ENCODE peak calls at places on chromosomes 3 and 15, in six cellular contexts. T is HepG2, B is sigmoid colon, C is HCT116, A is right lobe of liver, O is endothelial cell of umbilical vein. S is an unnamed sample.

GRCh38 chr3:161096771-161097367 is 8.3 kb downstream of the B3GALNT1 start:
- DNase-seq in T (peak), B (no peak), C (no peak), A (no peak), O (peak), S (no peak)

GRCh38 chr15:84604804-84605203 is 4.0 kb downstream of the ZSCAN2 start:
- DNase-seq in T (no peak), B (no peak), C (no peak), A (no peak), O (no peak), S (no peak)

GRCh38 chr3:193641376-193641775 is 48.4 kb downstream of the OPA1 start:
- DNase-seq in T (no peak), B (no peak), C (no peak), A (no peak), O (no peak), S (no peak)

GRCh38 chr15:73695773-73696640 is 11.8 kb downstream of the CD276 start:
- DNase-seq in T (no peak), B (peak), C (no peak), A (no peak), O (no peak), S (no peak)

GRCh38 chr3:62027231-62027630 is 346.1 kb downstream of the FEZF2 start:
- DNase-seq in T (no peak), B (no peak), C (no peak), A (no peak), O (no peak), S (no peak)

GRCh38 chr3:14440531-14441239 is 38.3 kb downstream of the SLC6A6 start:
- DNase-seq in T (no peak), B (no peak), C (no peak), A (no peak), O (peak), S (no peak)

GRCh38 chr3:55458398-55458797 is 28.7 kb downstream of the WNT5A start:
- DNase-seq in T (no peak), B (no peak), C (no peak), A (no peak), O (no peak), S (no peak)

GRCh38 chr15:25899870-25900269 is 36.7 kb upstream of the ATP10A start:
- DNase-seq in T (no peak), B (no peak), C (no peak), A (no peak), O (no peak), S (no peak)

GRCh38 chr3:63951492-63951891 is 39.3 kb upstream of the SCAANT1 start:
- DNase-seq in T (no peak), B (no peak), C (no peak), A (no peak), O (no peak), S (no peak)

GRCh38 chr15:30992465-30992864 is 1.0 kb upstream of the MTMR10 start:
- DNase-seq in T (peak), B (no peak), C (no peak), A (no peak), O (no peak), S (no peak)

GRCh38 chr15:30992073-30992363 is 590 bp upstream of the MTMR10 start:
- DNase-seq in T (peak), B (no peak), C (no peak), A (no peak), O (no peak), S (no peak)

GRCh38 chr15:30990036-30990435 is 1.4 kb downstream of the MTMR10 start:
- DNase-seq in T (peak), B (no peak), C (no peak), A (no peak), O (peak), S (peak)

GRCh38 chr15:30990451-30991300 is 752 bp downstream of the MTMR10 start:
- DNase-seq in T (peak), B (no peak), C (no peak), A (no peak), O (peak), S (no peak)

DNA sequence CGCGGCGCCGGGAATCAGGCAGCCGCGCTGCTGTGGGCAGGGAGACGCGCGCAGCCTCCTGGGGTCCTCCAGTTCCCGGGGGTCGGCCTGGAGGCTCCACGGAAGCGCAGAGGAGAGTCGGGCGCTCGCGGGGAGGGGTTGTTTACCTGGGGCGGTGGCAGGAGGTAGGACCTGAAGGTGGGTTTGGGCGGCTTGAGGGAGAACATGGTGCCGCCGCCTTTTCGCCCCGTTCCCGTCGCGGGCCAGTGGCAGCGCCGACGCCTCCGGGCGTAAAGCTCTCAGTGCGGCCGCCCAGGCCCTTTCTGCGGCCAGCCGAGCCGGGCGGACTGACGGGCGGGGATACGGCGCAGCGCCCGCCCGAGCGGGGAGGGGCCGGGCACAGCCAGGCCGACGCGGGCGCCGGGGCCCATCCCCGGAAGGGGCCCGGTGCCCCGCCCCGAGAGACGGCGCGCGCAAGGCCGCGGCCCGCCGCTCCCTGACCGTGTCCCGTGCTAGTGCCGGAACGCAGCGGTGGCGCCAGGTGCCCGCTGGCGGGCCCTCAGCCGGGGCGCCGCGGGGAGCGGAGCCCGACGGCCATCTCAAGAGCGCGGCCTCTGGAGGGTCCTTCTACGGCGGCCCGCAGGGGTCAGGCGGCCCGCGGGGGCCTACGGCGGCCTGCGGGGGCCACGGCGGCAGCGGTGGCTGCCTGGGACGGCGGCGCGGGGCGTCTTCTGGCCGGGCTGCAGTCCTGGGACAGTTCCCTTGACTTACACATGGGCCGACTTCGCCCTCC is at the start of gene MTMR10:
- DNase-seq in T (peak), B (peak), C (peak), A (peak), O (peak), S (peak)
- TF ChIP-seq POLR2A in T (peak), B (peak), C (peak), A (peak), O (peak), S (peak)

GRCh38 chr3:44584646-44585501 is at the start of gene ZNF660:
- DNase-seq in T (peak), B (peak), C (no peak), A (peak), O (peak), S (peak)
- TF ChIP-seq POLR2A in T (peak), B (peak), C (no peak), A (no peak), O (no peak), S (no peak)

GRCh38 chr3:46918202-46918601 is 40.7 kb downstream of the PTH1R start:
- DNase-seq in T (no peak), B (no peak), C (no peak), A (no peak), O (no peak), S (no peak)

GRCh38 chr3:46916799-46917198 is 39.3 kb downstream of the PTH1R start:
- DNase-seq in T (no peak), B (no peak), C (no peak), A (no peak), O (no peak), S (no peak)

GRCh38 chr3:46916278-46916677 is 38.8 kb downstream of the PTH1R start:
- DNase-seq in T (no peak), B (no peak), C (no peak), A (no peak), O (no peak), S (no peak)

GRCh38 chr3:46917257-46917656 is 39.7 kb downstream of the PTH1R start:
- DNase-seq in T (no peak), B (peak), C (no peak), A (no peak), O (no peak), S (no peak)

GRCh38 chr3:46918634-46919033 is 41.1 kb downstream of the PTH1R start:
- DNase-seq in T (no peak), B (peak), C (no peak), A (no peak), O (no peak), S (no peak)
- TF ChIP-seq POLR2A in T (no peak), B (no peak), C (no peak), A (no peak), O (no peak), S (no peak)

GRCh38 chr15:31230630-31231485 is 95.8 kb upstream of the KLF13 start:
- DNase-seq in T (no peak), B (no peak), C (no peak), A (no peak), O (no peak), S (no peak)
- TF ChIP-seq POLR2A in T (no peak), B (no peak), C (no peak), A (no peak), O (no peak), S (no peak)

GRCh38 chr3:134375542-134376384 is 1.5 kb upstream of the AMOTL2 start:
- DNase-seq in T (no peak), B (peak), C (no peak), A (no peak), O (no peak), S (no peak)

GRCh38 chr3:134372405-134373277 is 1.6 kb downstream of the AMOTL2 start:
- DNase-seq in T (no peak), B (peak), C (no peak), A (no peak), O (no peak), S (no peak)

GRCh38 chr3:134373278-134373941 is 837 bp downstream of the AMOTL2 start:
- DNase-seq in T (peak), B (peak), C (no peak), A (peak), O (peak), S (no peak)

GRCh38 chr3:134374791-134375541 is 719 bp upstream of the AMOTL2 start:
- DNase-seq in T (peak), B (peak), C (no peak), A (peak), O (peak), S (no peak)

GRCh38 chr3:134373942-134374790 is at the start of gene AMOTL2:
- DNase-seq in T (peak), B (peak), C (peak), A (peak), O (peak), S (peak)
- TF ChIP-seq POLR2A in T (peak), B (peak), C (peak), A (peak), O (peak), S (no peak)

GRCh38 chr3:127762077-127762786 is 60.1 kb downstream of the MGLL start:
- DNase-seq in T (no peak), B (peak), C (no peak), A (no peak), O (peak), S (no peak)
- TF ChIP-seq POLR2A in T (no peak), B (no peak), C (no peak), A (no peak), O (no peak), S (no peak)

S was measured in erythroblast.